ENCODE peak calls at places on chromosomes 6 and 20, in ten cellular contexts. V is NCI-H2081, Y is uterus, O is GM19239, P is NCI-H510A treated with DMSO at 0.1 percent for 48 hours, T is fibroblast of mammary gland, H is cardiac fibroblast, K is brain microvascular endothelial cell, A is GM13977, R is NCI-H1436. G is an unnamed sample.
A peak's percentile ranks its signal among the peaks of the same experiment; 100 is the strongest.

GRCh38 chr20:43460830-43461200 is 3.1 kb downstream of the SRSF6 start:
- DNase-seq in T (no peak), A (no peak), O (no peak), K (no peak), R (no peak), V (no peak), Y (no peak), P (no peak), H (no peak), G (no peak)

GRCh38 chr6:26097268-26097875 is 10.1 kb downstream of the HFE start:
- DNase-seq in K (peak; percentile 61), T (peak; percentile 66), H (peak; percentile 79), V (peak; percentile 74), P (peak; percentile 70), R (peak; percentile 68), Y (peak; percentile 58), O (no peak), A (peak; percentile 44), G (peak; percentile 34)

GRCh38 chr6:122930252-122931180 is 65.5 kb upstream of the CLVS2 start:
- DNase-seq in V (no peak), R (no peak), T (no peak), K (no peak), H (no peak), A (no peak), O (no peak), Y (no peak), P (no peak), G (no peak)

GRCh38 chr6:149846321-149846720 is 17.8 kb downstream of the LRP11 start:
- DNase-seq in V (no peak), A (no peak), K (peak; percentile 84), O (no peak), R (no peak), T (peak; percentile 95), Y (peak; percentile 26), P (no peak), H (peak; percentile 84), G (no peak)

GRCh38 chr20:46951405-46951804 is 56.8 kb downstream of the EYA2 start:
- DNase-seq in H (no peak), Y (no peak), O (no peak), R (no peak), P (no peak), T (peak; percentile 75), V (no peak), A (no peak), K (peak; percentile 37), G (no peak)

GRCh38 chr20:19403549-19403948 is 191.1 kb downstream of the SLC24A3 start:
- DNase-seq in V (no peak), A (no peak), Y (no peak), H (no peak), K (no peak), T (no peak), R (no peak), O (no peak), P (no peak), G (no peak)

GRCh38 chr6:128519132-128519930 is 1.1 kb downstream of the PTPRK start:
- DNase-seq in K (no peak), O (no peak), T (peak; percentile 45), P (peak; percentile 27), Y (peak; percentile 35), R (no peak), H (peak; percentile 55), V (peak; percentile 31), A (peak; percentile 9), G (no peak)

GRCh38 chr6:114377881-114378280 is 35.1 kb upstream of the HS3ST5 start:
- DNase-seq in Y (no peak), V (no peak), K (no peak), H (no peak), O (no peak), T (no peak), R (no peak), A (no peak), P (no peak), G (no peak)

GRCh38 chr6:56364482-56365313 is 117.3 kb upstream of the COL21A1 start:
- DNase-seq in V (no peak), P (no peak), Y (no peak), K (peak; percentile 51), H (peak; percentile 74), R (no peak), T (peak; percentile 90), A (no peak), O (no peak), G (no peak)

GRCh38 chr20:38723982-38724602 is at the start of gene SLC32A1:
- DNase-seq in T (no peak), V (no peak), O (peak; percentile 14), A (peak; percentile 48), H (no peak), K (no peak), R (peak; percentile 74), P (no peak), Y (no peak), G (no peak)

GRCh38 chr6:34671801-34672656 is 24.5 kb downstream of the ILRUN start:
- DNase-seq in R (no peak), O (peak; percentile 26), V (no peak), K (no peak), A (peak; percentile 75), Y (no peak), P (no peak), H (peak; percentile 39), T (peak; percentile 84), G (no peak)

GRCh38 chr20:48777005-48777404 is 50.8 kb downstream of the PREX1 start:
- DNase-seq in O (no peak), H (no peak), P (no peak), K (no peak), V (no peak), R (no peak), Y (no peak), T (no peak), A (no peak), G (no peak)

GRCh38 chr6:37104935-37105781 is 64.8 kb upstream of the PIM1 start:
- DNase-seq in O (no peak), A (no peak), H (no peak), V (no peak), Y (no peak), R (no peak), T (no peak), K (no peak), P (peak; percentile 86), G (no peak)

GRCh38 chr6:143176090-143177021 is 115.7 kb downstream of the AIG1 start:
- DNase-seq in O (no peak), H (peak; percentile 84), Y (no peak), R (no peak), A (no peak), T (peak; percentile 90), P (no peak), V (no peak), K (peak; percentile 97), G (no peak)

GRCh38 chr6:18595774-18596528 is 208.8 kb downstream of the RNF144B start:
- DNase-seq in H (peak; percentile 79), P (peak; percentile 71), R (peak; percentile 75), V (peak; percentile 50), T (peak; percentile 72), K (peak; percentile 67), Y (peak; percentile 49), A (peak; percentile 34), O (peak; percentile 31), G (peak; percentile 31)

GRCh38 chr6:70119218-70119835 is 183.6 kb downstream of the COL9A1 start:
- DNase-seq in Y (no peak), H (no peak), V (no peak), P (no peak), A (no peak), R (no peak), K (no peak), O (no peak), T (no peak), G (no peak)

GRCh38 chr6:154951400-154952200 is 43.5 kb upstream of the TIAM2 start:
- DNase-seq in T (no peak), R (no peak), P (no peak), V (no peak), O (peak; percentile 44), A (peak; percentile 52), K (no peak), H (no peak), Y (no peak), G (no peak)

GRCh38 chr6:143397229-143398222 is 53.0 kb downstream of the ADAT2 start:
- DNase-seq in Y (peak; percentile 29), R (no peak), H (peak; percentile 90), K (peak; percentile 66), O (no peak), T (peak; percentile 86), P (no peak), V (no peak), A (no peak), G (no peak)

GRCh38 chr20:41895216-41895615 is 277.0 kb upstream of the CHD6 start:
- DNase-seq in R (no peak), V (no peak), A (no peak), P (no peak), T (no peak), H (no peak), O (no peak), Y (no peak), K (no peak), G (no peak)

GRCh38 chr6:14747881-14748520 is 497.9 kb upstream of the JARID2 start:
- DNase-seq in T (peak; percentile 52), O (no peak), V (no peak), A (no peak), Y (no peak), K (no peak), H (peak; percentile 49), P (no peak), R (no peak), G (no peak)

GRCh38 chr20:34301587-34302311 is 1.4 kb downstream of the AHCY start:
- DNase-seq in P (no peak), R (no peak), A (no peak), V (no peak), T (no peak), Y (no peak), H (no peak), K (no peak), O (no peak), G (no peak)

GRCh38 chr20:8215516-8215915 is 83.5 kb downstream of the PLCB1 start:
- DNase-seq in P (no peak), K (peak; percentile 34), V (no peak), A (no peak), H (peak; percentile 63), T (peak; percentile 54), R (no peak), O (no peak), Y (no peak), G (no peak)

GRCh38 chr20:51348866-51349265 is 193.7 kb downstream of the NFATC2 start:
- DNase-seq in Y (no peak), T (no peak), O (no peak), K (no peak), H (no peak), P (no peak), R (no peak), V (no peak), A (no peak), G (no peak)

GRCh38 chr6:32370510-32370909 is 1.2 kb downstream of the TSBP1 start:
- DNase-seq in T (peak; percentile 77), V (no peak), A (no peak), P (no peak), H (peak; percentile 8), O (no peak), R (no peak), Y (no peak), K (no peak), G (no peak)

GRCh38 chr20:25315418-25316210 is 67.7 kb downstream of the PYGB start:
- DNase-seq in R (no peak), P (no peak), T (peak; percentile 69), K (peak; percentile 45), A (no peak), O (no peak), Y (no peak), H (peak; percentile 30), V (no peak), G (no peak)

GRCh38 chr20:53917145-53918009 is 153.0 kb downstream of the BCAS1 start:
- DNase-seq in H (peak; percentile 92), P (no peak), R (no peak), A (peak; percentile 69), T (peak; percentile 72), O (no peak), V (no peak), Y (peak; percentile 35), K (peak; percentile 63), G (no peak)

GRCh38 chr20:38501858-38502431 is 29.3 kb downstream of the RALGAPB start:
- DNase-seq in K (no peak), T (no peak), V (no peak), R (no peak), P (no peak), O (no peak), Y (no peak), H (no peak), A (no peak), G (no peak)

GRCh38 chr6:135423649-135424128 is 73.9 kb downstream of the AHI1 start:
- DNase-seq in T (peak; percentile 56), V (peak; percentile 1), H (peak; percentile 68), Y (no peak), K (peak; percentile 61), A (peak; percentile 34), P (peak; percentile 61), O (peak; percentile 14), R (no peak), G (no peak)

G was measured in NCI-H187 treated with DMSO at 0.1 percent for 48 hours.